ENCODE peak calls at places on chromosomes 6 and 20, in seven cellular contexts. One of them, this sample, is unnamed.

GRCh38 chr6:44366781-44367180 is 20.7 kb upstream of the CDC5L start:
- DNase-seq in GM20000: no peak
- DNase-seq in NCI-H460: no peak
- DNase-seq in SW480: no peak
- DNase-seq in caudate nucleus: no peak
- DNase-seq in anterior cingulate cortex: no peak
- DNase-seq in iPS-NIHi11: no peak
- DNase-seq in this sample: no peak

GRCh38 chr6:130760006-130760405 is 67.2 kb upstream of the SMLR1 start:
- DNase-seq in GM20000: no peak
- DNase-seq in NCI-H460: no peak
- DNase-seq in SW480: peak; percentile 16
- DNase-seq in caudate nucleus: no peak
- DNase-seq in anterior cingulate cortex: no peak
- DNase-seq in iPS-NIHi11: peak; percentile 60
- DNase-seq in this sample: peak; percentile 66

GRCh38 chr6:83442752-83443151 is 11.9 kb upstream of the ME1 start:
- DNase-seq in GM20000: no peak
- DNase-seq in NCI-H460: no peak
- DNase-seq in SW480: no peak
- DNase-seq in caudate nucleus: no peak
- DNase-seq in anterior cingulate cortex: no peak
- DNase-seq in iPS-NIHi11: no peak
- DNase-seq in this sample: no peak

GRCh38 chr20:32247957-32248497 is 29.4 kb upstream of the KIF3B start:
- DNase-seq in GM20000: no peak
- DNase-seq in NCI-H460: no peak
- DNase-seq in SW480: no peak
- DNase-seq in caudate nucleus: no peak
- DNase-seq in anterior cingulate cortex: no peak
- DNase-seq in iPS-NIHi11: no peak
- DNase-seq in this sample: no peak

GRCh38 chr20:19861147-19861759 is 103.2 kb downstream of the RIN2 start:
- DNase-seq in GM20000: no peak
- DNase-seq in NCI-H460: no peak
- DNase-seq in SW480: no peak
- DNase-seq in caudate nucleus: no peak
- DNase-seq in anterior cingulate cortex: no peak
- DNase-seq in iPS-NIHi11: no peak
- DNase-seq in this sample: no peak

GRCh38 chr6:3356056-3356823 is 97.5 kb downstream of the PSMG4 start:
- DNase-seq in GM20000: peak; percentile 85
- DNase-seq in NCI-H460: no peak
- DNase-seq in SW480: peak; percentile 40
- DNase-seq in caudate nucleus: peak; percentile 47
- DNase-seq in anterior cingulate cortex: no peak
- DNase-seq in iPS-NIHi11: peak; percentile 78
- DNase-seq in this sample: peak; percentile 91

GRCh38 chr20:48786916-48787676 is 40.7 kb downstream of the PREX1 start:
- DNase-seq in GM20000: no peak
- DNase-seq in NCI-H460: no peak
- DNase-seq in SW480: no peak
- DNase-seq in caudate nucleus: no peak
- DNase-seq in anterior cingulate cortex: no peak
- DNase-seq in iPS-NIHi11: no peak
- DNase-seq in this sample: no peak

GRCh38 chr20:44370639-44371218 is 15.2 kb downstream of the HNF4A start:
- DNase-seq in GM20000: no peak
- DNase-seq in NCI-H460: no peak
- DNase-seq in SW480: no peak
- DNase-seq in caudate nucleus: no peak
- DNase-seq in anterior cingulate cortex: no peak
- DNase-seq in iPS-NIHi11: peak; percentile 23
- DNase-seq in this sample: peak; percentile 95

GRCh38 chr6:137744877-137745276 is 122.2 kb upstream of the TNFAIP3 start:
- DNase-seq in GM20000: peak; percentile 25
- DNase-seq in NCI-H460: no peak
- DNase-seq in SW480: no peak
- DNase-seq in caudate nucleus: no peak
- DNase-seq in anterior cingulate cortex: no peak
- DNase-seq in iPS-NIHi11: no peak
- DNase-seq in this sample: no peak

GRCh38 chr6:12150812-12151432 is 138.8 kb downstream of the HIVEP1 start:
- DNase-seq in GM20000: no peak
- DNase-seq in NCI-H460: peak; percentile 28
- DNase-seq in SW480: peak; percentile 9
- DNase-seq in caudate nucleus: no peak
- DNase-seq in anterior cingulate cortex: no peak
- DNase-seq in iPS-NIHi11: peak; percentile 67
- DNase-seq in this sample: peak; percentile 52

GRCh38 chr20:40536866-40537265 is 152.2 kb downstream of the MAFB start:
- DNase-seq in GM20000: no peak
- DNase-seq in NCI-H460: no peak
- DNase-seq in SW480: no peak
- DNase-seq in caudate nucleus: no peak
- DNase-seq in anterior cingulate cortex: no peak
- DNase-seq in iPS-NIHi11: no peak
- DNase-seq in this sample: no peak

GRCh38 chr20:25277051-25277801 is 29.3 kb downstream of the PYGB start:
- DNase-seq in GM20000: no peak
- DNase-seq in NCI-H460: no peak
- DNase-seq in SW480: no peak
- DNase-seq in caudate nucleus: no peak
- DNase-seq in anterior cingulate cortex: no peak
- DNase-seq in iPS-NIHi11: no peak
- DNase-seq in this sample: no peak

GRCh38 chr20:33686008-33686983 is at the start of gene E2F1:
- DNase-seq in GM20000: peak; percentile 99
- DNase-seq in NCI-H460: peak; percentile 92
- DNase-seq in SW480: peak; percentile 97
- DNase-seq in caudate nucleus: peak; percentile 85
- DNase-seq in anterior cingulate cortex: peak; percentile 67
- DNase-seq in iPS-NIHi11: peak; percentile 99
- DNase-seq in this sample: peak; percentile 97

GRCh38 chr6:158198461-158198860 is 30.3 kb downstream of the GTF2H5 start:
- DNase-seq in GM20000: no peak
- DNase-seq in NCI-H460: no peak
- DNase-seq in SW480: no peak
- DNase-seq in caudate nucleus: no peak
- DNase-seq in anterior cingulate cortex: no peak
- DNase-seq in iPS-NIHi11: no peak
- DNase-seq in this sample: no peak

GRCh38 chr6:21263531-21264287 is 329.8 kb upstream of the SOX4 start:
- DNase-seq in GM20000: peak; percentile 61
- DNase-seq in NCI-H460: no peak
- DNase-seq in SW480: peak; percentile 83
- DNase-seq in caudate nucleus: no peak
- DNase-seq in anterior cingulate cortex: no peak
- DNase-seq in iPS-NIHi11: no peak
- DNase-seq in this sample: no peak

GRCh38 chr6:39997101-39997635 is 62.9 kb upstream of the MOCS1 start:
- DNase-seq in GM20000: no peak
- DNase-seq in NCI-H460: no peak
- DNase-seq in SW480: no peak
- DNase-seq in caudate nucleus: no peak
- DNase-seq in anterior cingulate cortex: no peak
- DNase-seq in iPS-NIHi11: no peak
- DNase-seq in this sample: peak; percentile 85

GRCh38 chr20:13995841-13996240 is 525 bp downstream of the MACROD2 start:
- DNase-seq in GM20000: no peak
- DNase-seq in NCI-H460: no peak
- DNase-seq in SW480: peak; percentile 54
- DNase-seq in caudate nucleus: peak; percentile 23
- DNase-seq in anterior cingulate cortex: no peak
- DNase-seq in iPS-NIHi11: peak; percentile 66
- DNase-seq in this sample: peak; percentile 91

GRCh38 chr6:89612121-89612520 is 26.4 kb downstream of the LYRM2 start:
- DNase-seq in GM20000: no peak
- DNase-seq in NCI-H460: no peak
- DNase-seq in SW480: peak; percentile 5
- DNase-seq in caudate nucleus: no peak
- DNase-seq in anterior cingulate cortex: no peak
- DNase-seq in iPS-NIHi11: peak; percentile 66
- DNase-seq in this sample: no peak

GRCh38 chr20:24694157-24694726 is 224.8 kb downstream of the SYNDIG1 start:
- DNase-seq in GM20000: no peak
- DNase-seq in NCI-H460: no peak
- DNase-seq in SW480: no peak
- DNase-seq in caudate nucleus: no peak
- DNase-seq in anterior cingulate cortex: no peak
- DNase-seq in iPS-NIHi11: no peak
- DNase-seq in this sample: no peak

GRCh38 chr6:136051140-136051775 is 198.9 kb downstream of the MTFR2 start:
- DNase-seq in GM20000: no peak
- DNase-seq in NCI-H460: peak; percentile 61
- DNase-seq in SW480: no peak
- DNase-seq in caudate nucleus: no peak
- DNase-seq in anterior cingulate cortex: no peak
- DNase-seq in iPS-NIHi11: no peak
- DNase-seq in this sample: no peak

GRCh38 chr6:19052219-19052618 is 665.1 kb downstream of the RNF144B start:
- DNase-seq in GM20000: no peak
- DNase-seq in NCI-H460: no peak
- DNase-seq in SW480: no peak
- DNase-seq in caudate nucleus: no peak
- DNase-seq in anterior cingulate cortex: no peak
- DNase-seq in iPS-NIHi11: no peak
- DNase-seq in this sample: no peak

GRCh38 chr6:139355172-139355571 is 19.3 kb downstream of the CITED2 start:
- DNase-seq in GM20000: no peak
- DNase-seq in NCI-H460: no peak
- DNase-seq in SW480: no peak
- DNase-seq in caudate nucleus: no peak
- DNase-seq in anterior cingulate cortex: no peak
- DNase-seq in iPS-NIHi11: no peak
- DNase-seq in this sample: no peak

GRCh38 chr6:44530910-44531234 is 143.4 kb downstream of the CDC5L start:
- DNase-seq in GM20000: no peak
- DNase-seq in NCI-H460: no peak
- DNase-seq in SW480: no peak
- DNase-seq in caudate nucleus: no peak
- DNase-seq in anterior cingulate cortex: no peak
- DNase-seq in iPS-NIHi11: no peak
- DNase-seq in this sample: no peak

GRCh38 chr6:13450628-13451027 is 36.8 kb downstream of the GFOD1 start:
- DNase-seq in GM20000: no peak
- DNase-seq in NCI-H460: no peak
- DNase-seq in SW480: no peak
- DNase-seq in caudate nucleus: no peak
- DNase-seq in anterior cingulate cortex: no peak
- DNase-seq in iPS-NIHi11: no peak
- DNase-seq in this sample: no peak

GRCh38 chr20:1722513-1723050 is 65.0 kb upstream of the SIRPG start:
- DNase-seq in GM20000: no peak
- DNase-seq in NCI-H460: no peak
- DNase-seq in SW480: no peak
- DNase-seq in caudate nucleus: no peak
- DNase-seq in anterior cingulate cortex: no peak
- DNase-seq in iPS-NIHi11: no peak
- DNase-seq in this sample: no peak

GRCh38 chr6:156474507-156475120 is 302.6 kb upstream of the ARID1B start:
- DNase-seq in GM20000: peak; percentile 14
- DNase-seq in NCI-H460: no peak
- DNase-seq in SW480: no peak
- DNase-seq in caudate nucleus: no peak
- DNase-seq in anterior cingulate cortex: no peak
- DNase-seq in iPS-NIHi11: no peak
- DNase-seq in this sample: no peak

GRCh38 chr6:158758941-158759479 is 60.2 kb downstream of the EZR start:
- DNase-seq in GM20000: no peak
- DNase-seq in NCI-H460: no peak
- DNase-seq in SW480: no peak
- DNase-seq in caudate nucleus: no peak
- DNase-seq in anterior cingulate cortex: no peak
- DNase-seq in iPS-NIHi11: no peak
- DNase-seq in this sample: peak; percentile 48

GRCh38 chr20:51275181-51275580 is 252.3 kb upstream of the KCNG1 start:
- DNase-seq in GM20000: no peak
- DNase-seq in NCI-H460: no peak
- DNase-seq in SW480: no peak
- DNase-seq in caudate nucleus: no peak
- DNase-seq in anterior cingulate cortex: no peak
- DNase-seq in iPS-NIHi11: no peak
- DNase-seq in this sample: no peak

GRCh38 chr6:90298459-90299053 is 1.9 kb upstream of the BACH2 start:
- DNase-seq in GM20000: no peak
- DNase-seq in NCI-H460: no peak
- DNase-seq in SW480: no peak
- DNase-seq in caudate nucleus: no peak
- DNase-seq in anterior cingulate cortex: no peak
- DNase-seq in iPS-NIHi11: no peak
- DNase-seq in this sample: peak; percentile 10

GRCh38 chr6:52728394-52728793 is 34.9 kb downstream of the GSTA2 start:
- DNase-seq in GM20000: no peak
- DNase-seq in NCI-H460: no peak
- DNase-seq in SW480: no peak
- DNase-seq in caudate nucleus: no peak
- DNase-seq in anterior cingulate cortex: no peak
- DNase-seq in iPS-NIHi11: no peak
- DNase-seq in this sample: no peak

GRCh38 chr6:7673063-7673536 is 52.8 kb upstream of the BMP6 start:
- DNase-seq in GM20000: no peak
- DNase-seq in NCI-H460: no peak
- DNase-seq in SW480: peak; percentile 78
- DNase-seq in caudate nucleus: no peak
- DNase-seq in anterior cingulate cortex: no peak
- DNase-seq in iPS-NIHi11: peak; percentile 79
- DNase-seq in this sample: no peak

GRCh38 chr20:51470907-51471411 is 71.6 kb downstream of the NFATC2 start:
- DNase-seq in GM20000: no peak
- DNase-seq in NCI-H460: no peak
- DNase-seq in SW480: no peak
- DNase-seq in caudate nucleus: no peak
- DNase-seq in anterior cingulate cortex: no peak
- DNase-seq in iPS-NIHi11: no peak
- DNase-seq in this sample: no peak

GRCh38 chr6:41970436-41970846 is 28.8 kb upstream of the CCND3 start:
- DNase-seq in GM20000: no peak
- DNase-seq in NCI-H460: no peak
- DNase-seq in SW480: no peak
- DNase-seq in caudate nucleus: no peak
- DNase-seq in anterior cingulate cortex: no peak
- DNase-seq in iPS-NIHi11: no peak
- DNase-seq in this sample: no peak

GRCh38 chr20:16785221-16785620 is 37.1 kb downstream of the OTOR start:
- DNase-seq in GM20000: no peak
- DNase-seq in NCI-H460: no peak
- DNase-seq in SW480: no peak
- DNase-seq in caudate nucleus: no peak
- DNase-seq in anterior cingulate cortex: no peak
- DNase-seq in iPS-NIHi11: no peak
- DNase-seq in this sample: no peak

GRCh38 chr20:42441862-42442196 is 747.9 kb downstream of the PTPRT start:
- DNase-seq in GM20000: no peak
- DNase-seq in NCI-H460: no peak
- DNase-seq in SW480: no peak
- DNase-seq in caudate nucleus: no peak
- DNase-seq in anterior cingulate cortex: no peak
- DNase-seq in iPS-NIHi11: no peak
- DNase-seq in this sample: no peak

GRCh38 chr6:122887941-122888340 is 98.9 kb downstream of the SMPDL3A start:
- DNase-seq in GM20000: no peak
- DNase-seq in NCI-H460: no peak
- DNase-seq in SW480: no peak
- DNase-seq in caudate nucleus: no peak
- DNase-seq in anterior cingulate cortex: no peak
- DNase-seq in iPS-NIHi11: no peak
- DNase-seq in this sample: no peak

GRCh38 chr6:9335470-9335869 is 900.1 kb upstream of the SLC35B3 start:
- DNase-seq in GM20000: no peak
- DNase-seq in NCI-H460: no peak
- DNase-seq in SW480: no peak
- DNase-seq in caudate nucleus: no peak
- DNase-seq in anterior cingulate cortex: no peak
- DNase-seq in iPS-NIHi11: peak; percentile 16
- DNase-seq in this sample: no peak

GRCh38 chr20:10313701-10314100 is 95.1 kb downstream of the SNAP25 start:
- DNase-seq in GM20000: no peak
- DNase-seq in NCI-H460: no peak
- DNase-seq in SW480: no peak
- DNase-seq in caudate nucleus: no peak
- DNase-seq in anterior cingulate cortex: no peak
- DNase-seq in iPS-NIHi11: peak; percentile 41
- DNase-seq in this sample: peak; percentile 47

This sample was measured in DMS53.